ENCODE peak calls at places on chromosomes 5 and 9, in four cellular contexts. M is NB4, Y is K562, F is cardiac muscle cell. X is an unnamed sample.

GRCh38 chr5:107806705-107807104 is 136.0 kb upstream of the EFNA5 start:
- DNase-seq in M (no peak), Y (no peak), F (peak), X (no peak)

GRCh38 chr5:33008751-33009418 is 297.8 kb downstream of the NPR3 start:
- DNase-seq in M (no peak), Y (no peak), F (no peak), X (no peak)

GRCh38 chr5:130514984-130515690 is 610.9 kb downstream of the CHSY3 start:
- DNase-seq in M (no peak), Y (no peak), F (peak), X (no peak)

GRCh38 chr9:107314763-107315162 is 31.7 kb downstream of the RAD23B start:
- DNase-seq in M (no peak), Y (no peak), F (no peak), X (no peak)

GRCh38 chr5:137220523-137220927 is 278.6 kb downstream of the SPOCK1 start:
- DNase-seq in M (peak), Y (peak), F (peak), X (peak)

GRCh38 chr5:137176126-137176525 is 323.0 kb downstream of the SPOCK1 start:
- DNase-seq in M (no peak), Y (no peak), F (no peak), X (no peak)

GRCh38 chr5:151151263-151151660 is 6.3 kb downstream of the ANXA6 start:
- DNase-seq in M (peak), Y (no peak), F (no peak), X (no peak)

GRCh38 chr5:154317916-154318315 is 127.4 kb downstream of the GALNT10 start:
- DNase-seq in M (no peak), Y (no peak), F (no peak), X (no peak)

GRCh38 chr9:81878530-81878929 is 49.7 kb upstream of the SPATA31D4 start:
- DNase-seq in M (no peak), Y (no peak), F (no peak), X (no peak)
- H3K4me3 ChIP-seq in M (no peak), Y (no peak), F (no peak), X (no peak)

GRCh38 chr5:525164-525761 is 1.0 kb upstream of the SLC9A3 start:
- DNase-seq in M (no peak), Y (no peak), F (no peak), X (no peak)
- H3K4me3 ChIP-seq in M (no peak), Y (no peak), F (no peak), X (no peak)

GRCh38 chr5:42360641-42361320 is 62.5 kb upstream of the GHR start:
- DNase-seq in M (no peak), Y (no peak), F (no peak), X (no peak)
- H3K4me3 ChIP-seq in M (no peak), Y (no peak), F (no peak), X (no peak)

DNA sequence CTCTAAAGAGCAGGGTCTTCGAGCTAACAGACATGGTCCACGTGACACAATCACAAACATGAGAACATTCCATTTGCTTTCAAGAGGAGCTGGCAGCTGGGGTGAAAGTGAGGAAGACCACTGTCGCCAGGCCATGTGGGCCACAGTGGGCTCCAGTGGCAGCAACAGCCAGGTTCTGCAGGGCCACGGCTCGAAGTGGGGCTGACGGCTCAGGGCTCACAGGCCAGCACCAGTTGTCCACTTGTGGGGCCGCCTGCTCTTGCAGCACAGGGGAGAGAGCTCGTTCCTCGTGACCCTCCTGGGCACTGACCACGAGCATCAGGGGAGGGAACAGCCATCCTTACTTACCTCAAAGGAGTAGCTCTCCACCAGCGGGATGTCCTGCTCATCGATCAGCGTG is 2.0 kb downstream of the ZMYND19 start:
- DNase-seq in M (no peak), Y (no peak), F (no peak), X (no peak)
- H3K4me3 ChIP-seq in M (no peak), Y (no peak), F (no peak), X (no peak)

GRCh38 chr5:129460951-129461815 is 1.1 kb downstream of the ADAMTS19 start:
- DNase-seq in M (no peak), Y (peak), F (peak), X (peak)

GRCh38 chr5:129460121-129460950 is at the start of gene ADAMTS19:
- DNase-seq in M (no peak), Y (no peak), F (peak), X (peak)

GRCh38 chr5:129461816-129462396 is 1.8 kb downstream of the ADAMTS19 start:
- DNase-seq in M (no peak), Y (no peak), F (no peak), X (no peak)

GRCh38 chr5:129459485-129460120 is 495 bp upstream of the ADAMTS19 start:
- DNase-seq in M (no peak), Y (no peak), F (peak), X (peak)
- H3K4me3 ChIP-seq in M (no peak), Y (no peak), F (peak), X (peak)

DNA sequence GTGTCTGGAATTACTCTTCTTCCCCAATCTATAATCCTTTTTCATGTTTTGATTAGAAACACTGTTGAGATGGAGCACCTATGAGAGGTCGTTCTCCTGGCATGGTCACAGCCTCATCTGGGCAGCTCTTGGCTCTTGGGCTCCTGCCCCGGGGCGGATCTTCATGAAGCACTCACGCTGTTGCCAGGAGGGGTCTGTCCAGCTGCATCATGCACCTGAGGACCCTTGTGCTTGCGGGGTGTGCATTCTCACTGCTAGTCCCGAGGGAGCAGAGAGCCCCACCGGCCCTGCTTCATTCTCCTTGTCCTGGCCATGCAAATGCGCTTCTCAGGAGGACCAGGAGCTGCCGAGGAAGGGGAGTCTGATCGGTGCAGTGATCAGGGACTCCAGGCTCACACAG is 117.6 kb upstream of the S1PR3 start:
- DNase-seq in M (no peak), Y (no peak), F (no peak), X (no peak)
- H3K4me3 ChIP-seq in M (no peak), Y (no peak), F (no peak), X (no peak)

GRCh38 chr5:78542321-78542840 is 106.2 kb downstream of the LHFPL2 start:
- DNase-seq in M (no peak), Y (no peak), F (no peak), X (no peak)
- H3K4me3 ChIP-seq in M (no peak), Y (no peak), F (no peak), X (no peak)

DNA sequence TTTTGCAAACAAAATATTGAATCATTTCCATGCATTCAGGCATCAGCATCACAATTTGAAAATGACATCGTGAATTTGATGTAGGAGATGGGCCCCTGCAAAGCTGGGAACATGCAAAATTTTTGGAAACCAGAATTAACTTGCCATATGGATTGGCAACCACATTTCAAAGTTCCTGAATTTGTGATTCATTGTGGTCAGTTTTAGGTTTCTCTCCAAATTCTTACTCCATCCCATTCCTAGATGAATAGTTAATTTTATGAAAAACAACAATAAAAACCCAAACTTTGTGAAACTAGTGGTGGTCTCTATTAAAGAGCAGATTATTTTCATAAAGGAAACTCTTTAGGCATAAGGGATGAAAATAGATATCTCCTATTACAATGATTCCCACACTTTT is 107.8 kb upstream of the SLIT3 start:
- DNase-seq in M (no peak), Y (no peak), F (no peak), X (no peak)
- H3K4me3 ChIP-seq in M (no peak), Y (no peak), F (no peak), X (no peak)

DNA sequence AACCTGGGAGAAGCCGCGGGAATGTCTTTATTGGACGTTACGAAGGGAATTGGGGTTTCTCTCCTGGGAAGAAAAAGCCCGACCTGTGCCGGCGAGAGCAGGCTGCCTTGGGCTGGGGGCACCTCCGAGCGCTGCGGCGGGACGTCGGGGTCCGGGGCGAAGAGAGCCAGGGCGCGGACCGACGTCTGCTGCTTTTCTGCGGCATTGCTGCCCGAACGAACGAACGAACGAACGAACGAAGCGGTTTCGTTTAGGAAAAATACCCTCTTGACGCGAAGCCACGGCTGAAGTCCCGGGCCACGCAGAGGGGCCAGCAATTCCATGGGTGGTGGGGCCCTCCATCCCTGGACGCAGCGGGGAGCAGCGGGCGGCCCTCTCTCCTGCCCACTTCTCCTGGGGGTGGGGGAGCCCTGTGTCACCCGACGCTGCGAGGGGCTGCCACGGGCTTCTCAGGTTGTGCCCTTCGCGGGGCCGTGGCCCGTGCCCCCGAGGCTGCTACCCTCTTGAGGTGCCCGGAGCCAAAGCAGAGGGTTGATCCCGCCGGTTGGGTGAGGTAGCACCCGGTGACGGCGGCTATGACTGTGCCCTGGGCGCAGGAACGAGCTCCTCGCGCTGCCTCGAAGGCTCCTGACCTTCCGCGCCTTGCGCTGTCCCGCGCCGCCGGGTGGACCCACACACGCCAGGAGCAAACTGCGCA is 4.9 kb upstream of the PITX1 start:
- DNase-seq in M (no peak), Y (no peak), F (no peak), X (no peak)
- H3K4me3 ChIP-seq in M (no peak), Y (no peak), F (no peak), X (peak)

X was measured in testis.